ENCODE peak calls at places on chromosomes 6 and 20, in five cellular contexts. N, E, T, B and S are unnamed samples.
A peak's percentile ranks its signal among the peaks of the same experiment; 100 is the strongest.

GRCh38 chr6:89610149-89610642 is 28.4 kb downstream of the LYRM2 start:
- DNase-seq in T (peak; percentile 74), N (peak; percentile 69), B (peak; percentile 71), E (peak; percentile 49), S (no peak)

GRCh38 chr6:42368156-42368555 is 83.6 kb downstream of the TRERF1 start:
- DNase-seq in B (peak; percentile 47), T (no peak), N (no peak), E (no peak), S (no peak)

GRCh38 chr6:158031445-158032353 is 50.0 kb downstream of the SYNJ2 start:
- DNase-seq in B (peak; percentile 28), E (no peak), T (no peak), N (no peak), S (no peak)

GRCh38 chr6:12472601-12473038 is 182.5 kb downstream of the EDN1 start:
- DNase-seq in B (no peak), N (no peak), E (no peak), T (no peak), S (no peak)

GRCh38 chr6:139649718-139650117 is 275.3 kb upstream of the CITED2 start:
- DNase-seq in E (no peak), B (no peak), N (no peak), T (no peak), S (no peak)

GRCh38 chr20:63182425-63182824 is 33.5 kb downstream of the YTHDF1 start:
- DNase-seq in E (no peak), N (no peak), B (no peak), T (no peak), S (no peak)

GRCh38 chr6:105492706-105493673 is 90.1 kb upstream of the PREP start:
- DNase-seq in E (no peak), B (no peak), N (no peak), T (no peak), S (no peak)

GRCh38 chr6:154638369-154638768 is 94.8 kb upstream of the SCAF8 start:
- DNase-seq in T (no peak), E (no peak), N (no peak), B (no peak), S (no peak)

GRCh38 chr6:69835414-69836179 is 30.8 kb upstream of the COL19A1 start:
- DNase-seq in T (peak; percentile 62), E (no peak), B (no peak), N (no peak), S (peak; percentile 20)

GRCh38 chr20:14838663-14839650 is 501.5 kb upstream of the FLRT3 start:
- DNase-seq in T (no peak), B (no peak), E (no peak), N (no peak), S (no peak)

GRCh38 chr6:144413418-144413817 is 128.3 kb downstream of the UTRN start:
- DNase-seq in N (no peak), B (no peak), E (no peak), T (no peak), S (no peak)

GRCh38 chr6:129730477-129731165 is 20.6 kb upstream of the ARHGAP18 start:
- DNase-seq in T (no peak), N (no peak), B (no peak), E (no peak), S (no peak)

GRCh38 chr6:17269840-17270239 is 11.3 kb upstream of the RBM24 start:
- DNase-seq in B (no peak), E (no peak), N (no peak), T (no peak), S (no peak)

GRCh38 chr6:69339163-69339550 is 457.7 kb downstream of the LMBRD1 start:
- DNase-seq in E (no peak), N (no peak), T (no peak), B (no peak), S (no peak)

GRCh38 chr20:3752386-3752759 is 15.2 kb downstream of the ADISSP start:
- DNase-seq in B (no peak), E (no peak), N (no peak), T (no peak), S (no peak)

GRCh38 chr6:66128238-66128637 is 421.2 kb upstream of the EYS start:
- DNase-seq in N (no peak), E (no peak), B (no peak), T (no peak), S (no peak)

GRCh38 chr6:30287139-30287538 is 39.6 kb upstream of the TRIM39 start:
- DNase-seq in N (no peak), B (no peak), T (no peak), E (no peak), S (no peak)

GRCh38 chr6:31083742-31084354 is 28.5 kb downstream of the C6orf15 start:
- DNase-seq in B (no peak), E (no peak), N (peak; percentile 9), T (peak; percentile 49), S (peak; percentile 20)

GRCh38 chr6:132483779-132484679 is 28.9 kb downstream of the STX7 start:
- DNase-seq in N (peak; percentile 20), T (peak; percentile 74), B (no peak), E (no peak), S (no peak)

GRCh38 chr6:41228088-41228487 is at the start of gene TREML4:
- DNase-seq in N (no peak), E (no peak), B (no peak), T (no peak), S (no peak)

GRCh38 chr20:36010081-36010480 is 41.7 kb downstream of the CNBD2 start:
- DNase-seq in N (no peak), T (peak; percentile 69), E (no peak), B (no peak), S (no peak)

GRCh38 chr6:30061766-30062458 is 847 bp downstream of the POLR1H start:
- DNase-seq in N (no peak), B (peak; percentile 34), T (no peak), E (no peak), S (no peak)

GRCh38 chr6:31763617-31763940 is 1.1 kb downstream of the SAPCD1 start:
- DNase-seq in E (no peak), T (no peak), B (no peak), N (no peak), S (no peak)

GRCh38 chr6:20709451-20709850 is 175.2 kb downstream of the CDKAL1 start:
- DNase-seq in N (no peak), B (no peak), T (no peak), E (no peak), S (no peak)

GRCh38 chr20:32125511-32125910 is 16.0 kb downstream of the TM9SF4 start:
- DNase-seq in E (no peak), T (no peak), N (no peak), B (no peak), S (no peak)

GRCh38 chr6:37668251-37668650 is 29.4 kb downstream of the MDGA1 start:
- DNase-seq in B (no peak), T (no peak), E (no peak), N (no peak), S (no peak)

GRCh38 chr20:17620371-17621228 is 50.7 kb downstream of the DSTN start:
- DNase-seq in B (no peak), T (no peak), N (no peak), E (peak; percentile 21), S (no peak)

GRCh38 chr6:144286503-144287393 is 1.6 kb downstream of the UTRN start:
- DNase-seq in T (peak; percentile 84), B (no peak), N (peak; percentile 7), E (no peak), S (peak; percentile 5)

GRCh38 chr6:15387118-15387517 is 141.2 kb downstream of the JARID2 start:
- DNase-seq in E (no peak), T (no peak), N (no peak), B (no peak), S (no peak)

DNA sequence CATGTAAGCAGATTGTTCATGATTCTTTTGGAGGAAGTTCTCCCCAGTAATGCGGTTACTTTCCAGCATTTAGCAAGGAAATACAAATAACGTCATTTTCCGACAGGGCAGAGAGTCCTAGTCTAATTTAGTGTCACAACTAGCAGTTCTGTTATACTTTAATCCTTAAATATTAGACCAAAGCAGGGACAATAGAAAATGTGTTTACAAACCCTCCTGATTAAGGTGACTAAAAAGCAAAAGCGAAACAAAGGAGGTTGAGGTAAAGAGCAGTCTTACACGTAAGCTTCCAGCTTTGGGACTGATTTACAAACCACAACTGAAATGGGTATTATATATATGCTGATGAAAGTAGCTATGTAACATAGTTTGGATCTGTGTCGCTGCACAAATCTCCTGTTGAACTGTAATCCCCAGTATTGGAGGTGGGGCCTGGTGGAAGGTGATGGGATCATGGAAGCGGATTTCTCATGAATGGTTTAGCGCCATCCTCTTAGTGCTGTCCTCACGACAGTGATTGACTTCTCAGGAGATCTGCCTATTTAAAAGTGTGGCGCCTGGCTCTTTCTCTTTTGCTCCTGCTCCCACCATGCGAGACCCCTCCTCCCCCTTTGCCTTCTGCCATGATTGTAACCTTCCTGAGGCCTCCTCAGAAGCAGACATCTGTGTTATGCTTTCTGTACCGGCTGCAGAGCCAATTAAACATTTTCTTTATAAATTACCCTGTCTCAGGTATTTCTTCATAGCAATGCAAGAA is 81.9 kb downstream of the PLCB1 start:
- DNase-seq in T (no peak), N (no peak), E (no peak), B (no peak), S (no peak)
- H3K27ac ChIP-seq in T (no peak overlapping the region), N (peak overlapping the region; percentile 15), E (no peak overlapping the region), B (peak overlapping the region; percentile 0), S (no peak overlapping the region)

GRCh38 chr20:37228656-37229055 is 33.0 kb downstream of the GHRH start:
- DNase-seq in N (no peak), B (no peak), E (no peak), T (no peak), S (no peak)
- H3K27ac ChIP-seq in N (no peak overlapping the region), B (no peak overlapping the region), E (no peak overlapping the region), T (peak overlapping the region; percentile 27), S (no peak overlapping the region)

DNA sequence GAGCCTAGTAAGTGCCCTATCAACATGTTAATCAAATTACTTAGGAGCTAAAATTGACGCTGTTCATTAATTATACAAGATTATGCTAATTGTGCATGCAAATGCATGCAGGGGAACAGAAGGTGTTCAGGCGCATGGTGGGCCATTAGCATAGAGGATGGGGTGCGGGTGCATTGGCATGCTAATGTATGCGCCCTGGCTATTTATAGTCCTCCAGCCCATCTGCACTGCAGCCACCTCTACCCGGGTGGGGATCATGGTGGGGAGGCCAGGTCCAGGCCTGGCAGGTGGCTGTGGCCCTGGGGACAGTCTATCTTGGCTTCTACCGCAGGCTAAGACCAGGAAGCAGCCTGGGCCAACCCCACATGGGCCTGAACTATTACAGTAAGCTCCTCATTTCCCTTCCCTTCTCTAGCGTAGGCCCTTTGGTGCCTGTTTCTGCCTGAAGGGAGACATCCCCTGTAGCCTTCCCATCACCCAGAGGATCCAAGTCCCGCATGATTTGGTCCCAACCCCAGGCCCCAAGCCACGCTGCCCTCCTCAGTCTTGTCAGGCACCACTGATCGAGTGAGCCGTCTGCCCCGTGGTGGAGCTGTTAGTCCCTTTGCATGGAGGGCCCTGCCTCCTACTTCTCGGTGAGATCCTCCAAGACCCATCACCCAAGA is 46.3 kb downstream of the EBF4 start:
- DNase-seq in N (no peak), E (no peak), B (no peak), T (no peak), S (no peak)
- H3K27ac ChIP-seq in N (no peak overlapping the region), E (no peak overlapping the region), B (no peak overlapping the region), T (no peak overlapping the region), S (no peak overlapping the region)

DNA sequence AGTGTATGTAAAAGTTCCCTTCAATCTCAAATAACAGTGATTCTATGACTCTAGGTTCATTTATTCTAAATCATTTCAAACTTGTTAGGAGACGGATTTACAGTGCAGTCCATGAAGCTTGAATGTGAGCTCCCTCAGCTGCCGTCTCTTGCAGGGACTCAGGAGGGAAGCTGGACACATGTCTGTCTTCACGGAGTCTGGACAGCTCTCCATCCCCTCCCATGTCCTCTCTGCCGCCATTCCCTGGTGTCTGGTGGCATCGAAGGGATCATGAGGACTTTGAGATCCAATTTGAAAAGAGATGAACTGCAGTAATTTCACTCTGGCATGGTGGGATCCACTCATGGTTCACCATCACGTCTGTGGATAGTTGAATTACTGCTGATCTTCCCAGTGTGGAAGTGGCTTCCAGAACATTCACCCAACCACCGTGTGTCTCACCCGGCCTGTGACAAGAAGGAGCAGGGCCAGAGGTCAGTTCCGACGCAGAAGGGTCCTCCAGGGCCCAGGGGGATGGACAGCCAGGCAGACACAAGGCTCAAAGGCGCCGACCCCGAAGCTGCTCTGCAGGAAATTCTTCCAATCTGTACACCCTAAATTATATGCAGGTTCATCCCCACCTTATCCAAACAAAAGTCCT is 370.1 kb downstream of the THBS2 start:
- DNase-seq in N (no peak), T (no peak), B (no peak), E (no peak), S (no peak)
- H3K27ac ChIP-seq in N (peak overlapping the region; percentile 14), T (no peak overlapping the region), B (peak overlapping the region; percentile 62), E (no peak overlapping the region), S (no peak overlapping the region)